ENCODE peak calls at places on chromosomes 1 and 21, in five cellular contexts. L, T, D, C and O are unnamed samples. For H3K4me1, the result is how much of the 10 kb centered on the place peaks cover.

GRCh38 chr1:72439036-72439435 is 156.7 kb upstream of the NEGR1 start:
- ATAC-seq in C (no peak), T (no peak), L (no peak), D (no peak), O (no peak)

GRCh38 chr1:31095298-31095981 is 29.9 kb upstream of the PUM1 start:
- ATAC-seq in T (no peak), C (no peak), D (no peak), L (no peak), O (no peak)

GRCh38 chr1:201825245-201825644 is 3.7 kb upstream of the IPO9 start:
- ATAC-seq in L (no peak), D (no peak), C (no peak), T (no peak), O (no peak)

GRCh38 chr1:151199860-151200581 is 1.7 kb downstream of the PIP5K1A start:
- ATAC-seq in C (no peak), D (no peak), L (no peak), T (no peak), O (peak)

GRCh38 chr1:57633881-57634280 is 210.0 kb upstream of the DAB1 start:
- ATAC-seq in D (no peak), C (no peak), L (no peak), T (no peak), O (no peak)

GRCh38 chr1:151661728-151662127 is 49.9 kb downstream of the SNX27 start:
- ATAC-seq in T (no peak), L (peak), C (no peak), D (no peak), O (no peak)

GRCh38 chr1:182608850-182609610 is 4.8 kb upstream of the RGS16 start:
- ATAC-seq in C (no peak), L (no peak), T (no peak), D (no peak), O (no peak)

GRCh38 chr21:42695324-42696025 is 42.1 kb downstream of the PDE9A start:
- ATAC-seq in D (no peak), C (no peak), L (no peak), T (no peak), O (peak)

GRCh38 chr1:10267319-10267718 is 56.9 kb downstream of the KIF1B start:
- ATAC-seq in L (no peak), D (no peak), C (no peak), T (no peak), O (no peak)

GRCh38 chr1:93846151-93846928 is 32.7 kb downstream of the DNTTIP2 start:
- ATAC-seq in L (peak), T (peak), C (peak), D (peak), O (peak)

GRCh38 chr1:93847811-93848288 is 31.2 kb downstream of the DNTTIP2 start:
- ATAC-seq in L (peak), C (peak), D (peak), T (peak), O (peak)

GRCh38 chr1:93845554-93846150 is 33.4 kb downstream of the DNTTIP2 start:
- ATAC-seq in D (peak), L (peak), C (no peak), T (peak), O (peak)

GRCh38 chr1:93848352-93848883 is 30.6 kb downstream of the DNTTIP2 start:
- ATAC-seq in D (no peak), L (no peak), C (no peak), T (no peak), O (no peak)

DNA sequence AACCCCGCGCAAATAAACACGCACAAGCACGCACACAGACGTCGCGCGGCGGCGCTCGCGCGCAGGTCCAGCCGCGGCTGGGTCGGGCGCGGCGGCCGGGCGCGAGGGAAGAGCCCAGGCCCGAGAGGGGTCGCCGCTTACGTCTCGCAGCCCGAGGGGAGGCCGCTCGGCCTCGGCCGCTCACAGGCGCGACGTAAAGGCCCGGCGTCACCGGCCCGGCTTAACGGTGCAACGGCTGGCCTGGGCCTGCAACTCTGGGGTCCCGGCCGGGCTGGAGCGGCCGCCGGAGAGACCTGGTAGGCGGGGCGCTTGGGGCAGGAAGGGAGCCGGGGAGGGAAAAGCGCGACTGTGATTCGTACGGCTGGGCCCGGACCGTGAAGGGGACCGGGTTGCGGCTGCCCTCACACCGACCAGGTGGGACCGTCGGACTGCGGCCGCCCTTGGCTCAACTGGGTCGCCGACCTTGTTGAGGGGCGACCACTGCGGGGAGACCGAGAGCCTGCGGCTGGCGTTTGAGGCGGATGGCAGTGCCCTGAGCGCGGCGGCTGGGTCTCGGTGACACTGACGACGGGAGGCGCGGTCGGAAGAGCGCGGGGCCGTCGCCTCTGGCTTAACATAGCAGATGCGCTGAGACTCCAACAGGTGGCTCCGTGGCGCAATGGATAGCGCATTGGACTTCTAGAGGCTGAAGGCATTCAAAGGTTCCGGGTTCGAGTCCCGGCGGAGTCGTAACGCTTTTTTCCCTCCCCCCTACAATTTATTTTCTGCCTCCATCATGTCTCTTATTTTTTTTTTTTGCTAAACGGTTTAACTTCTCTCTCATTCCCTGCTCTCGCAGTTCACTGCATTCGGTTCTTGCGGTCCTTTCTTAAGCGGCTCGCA is 31.8 kb downstream of the DNTTIP2 start:
- ATAC-seq in L (peak), T (peak), C (peak), D (peak), O (peak)
- TF ChIP-seq CTCF in L (no peak), T (no peak), C (peak), D (peak), O (no peak)

DNA sequence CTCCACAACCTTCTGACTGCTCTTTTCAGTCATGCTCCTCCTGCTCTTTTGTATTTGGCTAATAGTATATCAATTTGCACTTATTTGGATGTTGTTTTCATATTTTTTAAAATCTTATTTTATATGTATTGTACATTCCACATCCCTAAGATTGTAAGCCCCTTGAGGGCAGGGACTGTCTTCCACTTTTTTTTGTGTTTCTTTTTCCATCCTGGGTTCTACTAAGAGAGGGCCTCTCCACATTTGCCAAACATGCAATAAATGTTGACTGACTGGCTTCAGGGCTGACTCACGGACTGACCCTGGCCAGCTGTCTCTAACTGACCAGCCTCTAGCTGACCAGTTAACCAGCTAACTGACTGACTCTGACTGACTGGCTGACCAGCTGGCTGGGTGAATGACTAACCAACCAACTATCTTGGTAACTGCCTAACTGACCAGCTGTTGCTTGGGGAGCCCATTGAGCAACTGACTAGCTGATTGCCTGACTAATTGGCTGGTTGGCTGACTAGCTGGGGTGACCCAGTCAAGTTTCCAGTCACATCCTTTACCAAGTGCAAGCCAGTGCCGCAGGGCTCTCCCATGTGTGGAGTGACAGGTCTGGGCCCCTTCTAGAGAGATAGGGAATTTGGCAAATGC is 16.1 kb downstream of the CSF1 start:
- ATAC-seq in C (no peak), L (no peak), D (no peak), T (no peak), O (no peak)
- H3K4me1 ChIP-seq in C (under half), L (under half), D (under half), T (half or more), O (under half)

DNA sequence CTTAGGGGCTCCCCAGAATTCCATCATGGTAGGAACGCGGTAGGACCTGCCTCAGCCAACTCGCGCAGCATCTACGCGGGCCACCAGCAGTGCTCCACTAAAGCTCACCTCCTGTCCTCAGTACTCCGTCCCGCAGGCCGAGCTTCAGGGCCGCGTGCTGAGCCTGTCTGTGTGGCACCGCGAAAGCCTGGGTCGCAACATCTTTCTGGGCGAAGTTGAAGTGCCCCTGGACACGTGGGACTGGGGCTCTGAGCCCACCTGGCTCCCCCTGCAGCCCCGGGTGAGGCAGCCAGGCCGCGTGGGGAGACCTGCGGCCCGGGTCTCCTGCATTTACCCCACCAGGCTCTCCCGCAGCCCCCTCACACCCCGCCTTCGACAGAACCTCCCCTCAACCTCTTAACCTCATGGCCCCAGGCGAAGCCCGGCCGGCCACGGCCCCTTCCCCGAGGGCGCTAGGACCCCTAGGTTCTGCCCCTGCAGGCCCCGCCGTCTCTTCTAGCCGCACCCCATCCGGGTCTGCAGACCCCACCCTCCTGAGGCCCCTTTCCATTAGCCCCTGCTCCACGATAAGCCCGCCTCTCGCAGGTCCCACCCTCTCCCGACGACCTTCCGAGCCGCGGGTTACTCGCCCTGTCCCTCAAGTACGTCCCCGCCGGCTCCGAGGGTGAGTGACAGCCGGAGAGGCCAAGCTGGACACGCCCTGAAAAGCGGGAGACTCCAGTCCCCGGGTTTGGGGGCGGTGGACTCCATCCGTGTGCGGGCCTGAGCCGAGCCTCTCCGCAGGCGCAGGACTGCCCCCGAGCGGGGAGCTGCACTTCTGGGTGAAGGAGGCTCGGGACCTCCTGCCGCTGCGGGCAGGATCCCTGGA is 9.1 kb downstream of the SYTL1 start:
- ATAC-seq in D (peak), L (no peak), C (no peak), T (no peak), O (peak)
- TF ChIP-seq POLR2A in D (no peak), L (no peak), C (no peak), T (no peak), O (no peak)

GRCh38 chr1:186244825-186245224 is 130.2 kb downstream of the TPR start:
- ATAC-seq in C (no peak), T (no peak), L (no peak), D (peak), O (no peak)
- TF ChIP-seq CTCF in C (no peak), T (no peak), L (no peak), D (peak), O (no peak)